ENCODE peak calls at places on chromosome 1, in six cellular contexts. J is M059J, W is T1000, C is bronchial epithelial cell, K is mammary epithelial cell, O is spleen. H is an unnamed sample.

GRCh38 chr1:230516890-230517289 is 90.8 kb upstream of the PGBD5 start:
- DNase-seq in O (no peak), W (no peak), J (no peak), K (no peak), C (no peak), H (no peak)

GRCh38 chr1:27968692-27969091 is 8.9 kb downstream of the XKR8 start:
- DNase-seq in W (peak; percentile 35), O (no peak), J (peak; percentile 96), K (peak; percentile 90), C (peak; percentile 82), H (peak; percentile 41)

GRCh38 chr1:109181085-109181806 is 32.5 kb upstream of the SARS1 start:
- DNase-seq in J (no peak), K (no peak), O (no peak), C (no peak), W (no peak), H (no peak)

GRCh38 chr1:44740179-44740617 is 561 bp downstream of the KIF2C start:
- DNase-seq in O (no peak), J (peak; percentile 21), W (no peak), K (peak; percentile 35), C (peak; percentile 14), H (no peak)

GRCh38 chr1:18769140-18769539 is 90.3 kb downstream of the TAS1R2 start:
- DNase-seq in K (no peak), C (no peak), W (no peak), J (no peak), O (no peak), H (no peak)

GRCh38 chr1:35592991-35593769 is 20.1 kb downstream of the TFAP2E start:
- DNase-seq in J (peak; percentile 58), O (no peak), C (no peak), K (no peak), W (no peak), H (no peak)

GRCh38 chr1:53359225-53359933 is 31.5 kb upstream of the LRP8 start:
- DNase-seq in K (no peak), W (no peak), J (no peak), C (no peak), O (peak; percentile 22), H (no peak)

GRCh38 chr1:198497326-198498220 is 42.9 kb downstream of the ATP6V1G3 start:
- DNase-seq in K (peak; percentile 28), W (no peak), J (peak; percentile 77), O (peak; percentile 64), C (peak; percentile 55), H (peak; percentile 46)

GRCh38 chr1:199685369-199685768 is 342.1 kb upstream of the NR5A2 start:
- DNase-seq in C (peak; percentile 86), J (peak; percentile 79), W (no peak), O (no peak), K (peak; percentile 54), H (peak; percentile 31)

GRCh38 chr1:20446796-20447195 is 39.2 kb downstream of the CAMK2N1 start:
- DNase-seq in C (peak; percentile 68), J (peak; percentile 49), W (no peak), O (no peak), K (peak; percentile 57), H (no peak)

H was measured in foreskin keratinocyte.